ENCODE peak calls at places on chromosome 6, in ten cellular contexts. T is psoas muscle; Q is CD4-positive, CD25-positive, alpha-beta regulatory T cell; N is CD8-positive, alpha-beta memory T cell; P is RWPE2; H is esophagus squamous epithelium; L is upper lobe of right lung; I is cardiac muscle cell; U is RWPE1; E is uterus. C is an unnamed sample.

GRCh38 chr6:14804001-14804401 is 441.9 kb upstream of the JARID2 start:
- DNase-seq in H (no peak), Q (no peak), E (no peak), I (no peak), L (no peak), P (no peak), N (no peak), T (no peak), U (peak), C (no peak)

GRCh38 chr6:54366647-54367327 is 58.5 kb downstream of the TINAG start:
- DNase-seq in T (no peak), N (no peak), E (no peak), H (no peak), U (peak), L (no peak), I (no peak), P (no peak), Q (no peak), C (no peak)

GRCh38 chr6:36459483-36459882 is 16.7 kb downstream of the KCTD20 start:
- DNase-seq in I (no peak), T (no peak), H (no peak), P (no peak), U (no peak), E (no peak), Q (no peak), N (no peak), L (no peak), C (no peak)

GRCh38 chr6:31321005-31321707 is 35.8 kb downstream of the HLA-B start:
- DNase-seq in N (no peak), H (no peak), U (no peak), L (no peak), E (no peak), T (no peak), I (no peak), P (no peak), Q (no peak), C (no peak)

GRCh38 chr6:79964607-79965081 is 17.3 kb upstream of the ELOVL4 start:
- DNase-seq in I (no peak), P (no peak), Q (no peak), U (no peak), L (no peak), H (no peak), T (no peak), N (no peak), E (no peak), C (no peak)

GRCh38 chr6:79687759-79688158 is 56.6 kb downstream of the SH3BGRL2 start:
- DNase-seq in H (no peak), E (no peak), I (peak), N (no peak), U (no peak), Q (no peak), L (no peak), P (no peak), T (no peak), C (no peak)

GRCh38 chr6:106700581-106700980 is 71.2 kb downstream of the QRSL1 start:
- DNase-seq in N (no peak), P (no peak), U (no peak), T (no peak), H (no peak), I (no peak), L (no peak), Q (no peak), E (no peak), C (no peak)

GRCh38 chr6:116017546-116018276 is 43.0 kb downstream of the FRK start:
- DNase-seq in E (no peak), Q (no peak), N (no peak), I (no peak), P (no peak), H (no peak), L (no peak), U (no peak), T (no peak), C (no peak)

GRCh38 chr6:118724211-118724610 is 72.8 kb upstream of the CEP85L start:
- DNase-seq in E (no peak), I (no peak), Q (no peak), U (no peak), N (no peak), L (no peak), T (no peak), P (no peak), H (no peak), C (no peak)

GRCh38 chr6:52645976-52646375 is 24.9 kb upstream of the TMEM14A start:
- DNase-seq in P (no peak), U (no peak), Q (no peak), H (no peak), I (no peak), L (no peak), E (no peak), N (no peak), T (no peak), C (no peak)

GRCh38 chr6:136411453-136412354 is 122.1 kb upstream of the BCLAF1 start:
- DNase-seq in L (no peak), H (no peak), T (no peak), U (no peak), P (no peak), E (no peak), Q (no peak), N (no peak), I (no peak), C (no peak)

GRCh38 chr6:130937942-130938604 is 110.9 kb downstream of the SMLR1 start:
- DNase-seq in P (no peak), E (no peak), I (no peak), L (no peak), H (no peak), N (no peak), U (peak), Q (no peak), T (no peak), C (no peak)

GRCh38 chr6:79861023-79861422 is 86.3 kb downstream of the ELOVL4 start:
- DNase-seq in H (no peak), I (peak), L (no peak), U (no peak), E (no peak), T (no peak), P (no peak), Q (no peak), N (no peak), C (no peak)

GRCh38 chr6:134626589-134626988 is 308.7 kb upstream of the SGK1 start:
- DNase-seq in N (no peak), P (no peak), E (no peak), T (no peak), L (no peak), Q (no peak), H (no peak), I (no peak), U (no peak), C (no peak)

GRCh38 chr6:22320750-22321149 is 23.9 kb upstream of the PRL start:
- DNase-seq in U (peak), N (no peak), T (no peak), I (no peak), P (no peak), H (no peak), Q (no peak), L (no peak), E (no peak), C (no peak)

GRCh38 chr6:91660893-91661292 is 1074.0 kb upstream of the MAP3K7 start:
- DNase-seq in U (no peak), Q (no peak), H (no peak), T (no peak), I (no peak), N (no peak), L (no peak), P (no peak), E (no peak), C (no peak)

GRCh38 chr6:134458857-134459657 is 141.1 kb upstream of the SGK1 start:
- DNase-seq in L (no peak), U (no peak), P (no peak), N (no peak), I (no peak), T (no peak), E (no peak), H (no peak), Q (no peak), C (no peak)

GRCh38 chr6:151285121-151285520 is 45.4 kb downstream of the AKAP12 start:
- DNase-seq in L (no peak), E (no peak), Q (no peak), T (no peak), N (no peak), U (no peak), I (no peak), H (no peak), P (no peak), C (no peak)

GRCh38 chr6:30200551-30201281 is 12.5 kb downstream of the TRIM26 start:
- DNase-seq in N (no peak), P (no peak), E (no peak), H (no peak), L (no peak), Q (no peak), I (no peak), T (no peak), U (no peak), C (no peak)

GRCh38 chr6:127566671-127567070 is 10.3 kb upstream of the C6orf58 start:
- DNase-seq in E (no peak), H (no peak), P (no peak), U (no peak), I (no peak), L (no peak), Q (no peak), N (no peak), T (no peak), C (no peak)

GRCh38 chr6:166672624-166673165 is 45.6 kb upstream of the RPS6KA2 start:
- DNase-seq in I (no peak), H (no peak), Q (no peak), T (no peak), E (no peak), N (no peak), P (no peak), U (no peak), L (no peak), C (no peak)

GRCh38 chr6:110999634-111000270 is 17.9 kb downstream of the RPF2 start:
- DNase-seq in Q (no peak), T (no peak), U (peak), I (peak), N (peak), P (no peak), H (no peak), E (no peak), L (no peak), C (no peak)

GRCh38 chr6:53302678-53303360 is 45.9 kb downstream of the ELOVL5 start:
- DNase-seq in E (no peak), P (no peak), U (peak), H (no peak), T (no peak), N (peak), I (peak), L (no peak), Q (no peak), C (no peak)

GRCh38 chr6:84411060-84411629 is 183.7 kb upstream of the CEP162 start:
- DNase-seq in U (peak), I (no peak), E (no peak), P (no peak), N (no peak), T (no peak), L (no peak), Q (no peak), H (no peak), C (no peak)

GRCh38 chr6:18432180-18432579 is 45.0 kb downstream of the RNF144B start:
- DNase-seq in I (no peak), U (peak), T (no peak), N (no peak), E (no peak), H (no peak), L (no peak), P (no peak), Q (no peak), C (no peak)

GRCh38 chr6:142694054-142694453 is 250.9 kb downstream of the HIVEP2 start:
- DNase-seq in N (no peak), T (no peak), P (no peak), Q (no peak), U (no peak), E (no peak), L (no peak), H (no peak), I (no peak), C (no peak)

GRCh38 chr6:17988422-17988944 is 1.0 kb upstream of the KIF13A start:
- DNase-seq in H (no peak), Q (no peak), P (no peak), U (no peak), N (no peak), E (no peak), L (no peak), T (no peak), I (no peak), C (no peak)

GRCh38 chr6:170186006-170186908 is 104.6 kb downstream of the DLL1 start:
- DNase-seq in H (no peak), I (no peak), E (no peak), U (peak), L (peak), P (no peak), T (no peak), N (no peak), Q (no peak), C (no peak)

GRCh38 chr6:128280066-128280465 is 240.3 kb downstream of the PTPRK start:
- DNase-seq in Q (no peak), T (no peak), I (no peak), N (no peak), P (no peak), E (no peak), U (no peak), H (no peak), L (no peak), C (no peak)

GRCh38 chr6:168291450-168291849 is 28.1 kb downstream of the DACT2 start:
- DNase-seq in E (no peak), I (no peak), U (no peak), L (no peak), H (no peak), T (no peak), P (no peak), N (no peak), Q (no peak), C (no peak)

GRCh38 chr6:57162516-57162915 is 9.6 kb upstream of the BAG2 start:
- DNase-seq in N (no peak), T (no peak), L (no peak), P (no peak), Q (no peak), I (no peak), U (no peak), E (no peak), H (no peak), C (no peak)

GRCh38 chr6:25263602-25264001 is 15.6 kb upstream of the CARMIL1 start:
- DNase-seq in H (no peak), L (no peak), N (no peak), T (no peak), P (no peak), U (peak), I (no peak), Q (no peak), E (no peak), C (no peak)

GRCh38 chr6:112618796-112619195 is 271.7 kb downstream of the RFPL4B start:
- DNase-seq in L (no peak), P (no peak), Q (no peak), T (no peak), U (no peak), I (peak), H (no peak), N (no peak), E (no peak), C (peak)

GRCh38 chr6:36592221-36592655 is 1.9 kb upstream of the SRSF3 start:
- DNase-seq in I (no peak), H (no peak), N (no peak), Q (no peak), T (no peak), L (no peak), U (no peak), P (no peak), E (no peak), C (no peak)

GRCh38 chr6:53922571-53922981 is 127.8 kb downstream of the LRRC1 start:
- DNase-seq in I (no peak), E (no peak), U (no peak), P (no peak), N (no peak), L (no peak), Q (no peak), H (no peak), T (no peak), C (peak)

GRCh38 chr6:134317471-134318131 is at the start of gene SGK1:
- DNase-seq in H (no peak), N (peak), E (peak), T (peak), L (no peak), P (no peak), Q (peak), I (peak), U (peak), C (no peak)

DNA sequence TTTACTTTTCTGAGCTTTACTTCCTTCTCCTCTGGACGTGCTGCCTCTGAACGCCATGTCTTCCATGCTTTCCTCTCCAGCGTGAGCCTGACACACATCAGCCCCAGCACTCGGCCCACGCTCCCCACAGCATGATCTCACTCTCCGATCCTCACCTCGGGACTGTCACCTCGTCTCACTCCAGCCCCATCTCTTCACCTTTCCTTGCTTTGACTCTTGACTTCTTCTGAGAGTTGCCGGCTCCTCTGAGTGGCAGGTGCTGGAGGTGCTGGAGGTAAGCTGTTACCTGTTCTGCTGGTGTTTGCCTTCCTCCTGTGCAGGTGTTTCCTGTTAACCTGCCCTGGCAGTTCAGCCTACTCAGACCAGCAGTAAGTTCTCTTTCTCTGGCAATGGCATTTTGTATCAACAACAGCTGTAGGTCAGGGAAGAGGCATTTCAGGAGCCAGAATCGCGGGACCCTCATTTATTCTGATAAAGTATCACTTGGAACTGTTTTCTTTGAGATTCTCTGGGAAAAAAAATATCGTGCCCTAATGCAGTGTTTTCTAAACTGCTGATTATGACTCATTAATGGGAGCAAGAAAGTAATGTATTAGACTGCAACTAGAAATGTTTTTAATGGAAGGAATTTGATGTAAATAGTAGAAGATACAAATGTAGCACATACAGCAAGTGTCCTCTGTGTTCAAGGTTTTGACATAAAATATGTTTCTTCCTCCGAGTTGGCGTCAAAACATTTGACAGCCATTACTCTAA is 106.5 kb downstream of the ARID1B start:
- DNase-seq in U (no peak), E (no peak), H (no peak), I (no peak), N (peak), L (peak), P (no peak), T (no peak), Q (no peak), C (no peak)
- H3K27ac ChIP-seq in U (no peak), E (no peak), H (peak), I (no peak), N (no peak), L (peak), P (no peak), T (peak), Q (no peak), C (no peak)

GRCh38 chr6:104959453-104959858 is 2.5 kb downstream of the LIN28B start:
- DNase-seq in L (no peak), N (no peak), T (no peak), E (no peak), I (no peak), Q (no peak), P (no peak), U (no peak), H (no peak), C (no peak)
- H3K27ac ChIP-seq in L (no peak), N (peak), T (no peak), E (no peak), I (peak), Q (no peak), P (no peak), U (no peak), H (no peak), C (no peak)

GRCh38 chr6:41451039-41451438 is 95.1 kb upstream of the FOXP4 start:
- DNase-seq in N (no peak), I (peak), E (peak), Q (no peak), U (no peak), T (no peak), P (no peak), L (no peak), H (no peak), C (no peak)

GRCh38 chr6:41448256-41448655 is 97.9 kb upstream of the FOXP4 start:
- DNase-seq in H (no peak), U (no peak), N (no peak), L (no peak), P (no peak), T (no peak), E (no peak), Q (no peak), I (no peak), C (no peak)

GRCh38 chr6:41450581-41450980 is 95.6 kb upstream of the FOXP4 start:
- DNase-seq in Q (no peak), P (no peak), I (no peak), T (no peak), N (no peak), U (no peak), H (no peak), L (no peak), E (no peak), C (no peak)

GRCh38 chr6:41451515-41452163 is 94.5 kb upstream of the FOXP4 start:
- DNase-seq in E (peak), L (no peak), Q (no peak), T (peak), N (no peak), U (no peak), H (no peak), I (peak), P (no peak), C (no peak)

GRCh38 chr6:41449399-41450245 is 96.6 kb upstream of the FOXP4 start:
- DNase-seq in I (no peak), L (no peak), P (no peak), N (no peak), Q (no peak), U (no peak), T (peak), H (no peak), E (peak), C (no peak)
- H3K27ac ChIP-seq in I (peak), L (peak), P (no peak), N (no peak), Q (no peak), U (no peak), T (no peak), H (no peak), E (peak), C (no peak)

GRCh38 chr6:45003400-45003799 is 324.7 kb upstream of the RUNX2 start:
- DNase-seq in T (no peak), U (no peak), Q (no peak), E (no peak), P (no peak), L (no peak), H (no peak), I (no peak), N (no peak), C (no peak)

GRCh38 chr6:45003961-45004360 is 324.2 kb upstream of the RUNX2 start:
- DNase-seq in L (no peak), H (no peak), I (no peak), U (no peak), P (no peak), Q (no peak), N (no peak), T (no peak), E (no peak), C (no peak)

GRCh38 chr6:45002390-45002789 is 325.7 kb upstream of the RUNX2 start:
- DNase-seq in L (no peak), Q (no peak), U (no peak), T (no peak), E (no peak), P (no peak), H (no peak), I (no peak), N (no peak), C (no peak)

GRCh38 chr6:45000833-45001232 is 327.3 kb upstream of the RUNX2 start:
- DNase-seq in E (no peak), T (no peak), H (no peak), Q (no peak), N (no peak), I (no peak), P (no peak), U (no peak), L (no peak), C (no peak)

GRCh38 chr6:45001663-45002062 is 326.5 kb upstream of the RUNX2 start:
- DNase-seq in H (no peak), Q (no peak), P (no peak), U (no peak), L (no peak), T (no peak), E (no peak), N (peak), I (no peak), C (no peak)
- H3K27ac ChIP-seq in H (no peak), Q (peak), P (no peak), U (no peak), L (no peak), T (no peak), E (no peak), N (no peak), I (no peak), C (no peak)

DNA sequence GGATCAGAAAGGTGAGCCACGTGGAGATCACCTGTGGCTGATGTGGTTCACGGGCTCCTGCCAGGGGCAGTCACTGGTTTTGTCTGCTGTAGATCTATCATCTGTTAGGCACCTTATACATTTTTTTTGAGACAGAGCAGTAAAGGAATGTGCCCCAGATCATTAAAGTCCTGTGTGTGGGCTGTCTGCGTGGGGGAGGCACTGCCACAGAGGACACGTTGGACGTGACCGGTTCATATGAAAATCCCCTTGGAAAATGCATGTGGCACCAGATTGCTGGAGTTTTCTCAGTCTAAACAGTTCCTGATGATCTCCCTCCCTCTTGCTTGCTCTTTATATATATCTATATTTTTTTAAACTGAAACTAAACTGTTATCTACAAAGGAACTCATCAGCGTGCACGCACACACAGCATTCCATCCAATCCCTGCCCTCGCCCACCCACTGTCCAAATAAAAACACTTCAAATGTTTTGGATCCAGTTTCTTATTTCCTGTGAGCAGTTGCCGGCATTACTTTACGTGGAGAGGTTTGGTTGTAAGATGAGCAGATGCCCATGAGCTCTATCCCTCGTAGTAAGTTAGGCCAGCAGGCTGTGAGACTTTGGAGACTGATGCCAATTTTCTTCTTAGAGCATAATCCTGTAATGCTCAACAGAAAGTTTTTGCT is 161.6 kb upstream of the EXOC2 start:
- DNase-seq in L (no peak), Q (no peak), H (no peak), I (no peak), U (no peak), P (no peak), T (no peak), N (no peak), E (no peak), C (no peak)
- H3K27ac ChIP-seq in L (no peak), Q (no peak), H (no peak), I (no peak), U (no peak), P (no peak), T (no peak), N (no peak), E (no peak), C (no peak)